ENCODE peak calls at places on chromosomes 6 and 20, in six cellular contexts. Z is tibial artery, R is psoas muscle, Y is HL-60, U is WTC11, O is HCT116. E is an unnamed sample.

GRCh38 chr6:75531174-75531573 is 37.6 kb upstream of the FILIP1 start:
- DNase-seq in O (no peak), R (no peak), Y (no peak), U (no peak), Z (no peak), E (no peak)

GRCh38 chr20:37565134-37565811 is 37.6 kb upstream of the BLCAP start:
- DNase-seq in O (no peak), R (no peak), Y (no peak), U (no peak), Z (peak; percentile 35), E (no peak)

GRCh38 chr6:134589512-134589911 is 271.6 kb upstream of the SGK1 start:
- DNase-seq in O (no peak), Y (no peak), R (no peak), U (peak; percentile 24), Z (no peak), E (no peak)

GRCh38 chr6:27668442-27669275 is 195.8 kb upstream of the ZNF184 start:
- DNase-seq in U (peak; percentile 89), Z (no peak), R (no peak), O (peak; percentile 80), Y (peak; percentile 45), E (peak; percentile 59)

GRCh38 chr6:36302227-36302976 is 32.5 kb downstream of the PNPLA1 start:
- DNase-seq in Y (peak; percentile 69), R (peak; percentile 76), O (peak; percentile 90), Z (peak; percentile 88), U (peak; percentile 97), E (peak; percentile 94)

GRCh38 chr6:150251566-150252186 is 108.8 kb downstream of the PPP1R14C start:
- DNase-seq in R (peak; percentile 48), Z (no peak), Y (no peak), O (no peak), U (no peak), E (no peak)

GRCh38 chr6:152775441-152775840 is 24.8 kb downstream of the VIP start:
- DNase-seq in R (no peak), U (no peak), O (no peak), Z (no peak), Y (no peak), E (no peak)

GRCh38 chr20:45014671-45015415 is 48.5 kb downstream of the STK4 start:
- DNase-seq in R (no peak), Y (no peak), O (no peak), U (no peak), Z (no peak), E (no peak)

GRCh38 chr6:465531-466348 is 74.2 kb downstream of the IRF4 start:
- DNase-seq in Y (no peak), U (no peak), R (no peak), O (no peak), Z (no peak), E (no peak)

GRCh38 chr6:48978016-48978415 is 485.0 kb downstream of the MMUT start:
- DNase-seq in U (no peak), Z (no peak), O (no peak), Y (no peak), R (no peak), E (no peak)

GRCh38 chr6:73058736-73059135 is 166.6 kb downstream of the KHDC1L start:
- DNase-seq in U (no peak), Z (no peak), Y (no peak), R (no peak), O (no peak), E (no peak)

GRCh38 chr6:137846274-137846673 is 20.8 kb upstream of the TNFAIP3 start:
- DNase-seq in Z (no peak), U (no peak), Y (no peak), R (no peak), O (no peak), E (no peak)

GRCh38 chr6:53916804-53917463 is 122.1 kb downstream of the LRRC1 start:
- DNase-seq in R (no peak), Y (no peak), O (no peak), U (no peak), Z (no peak), E (no peak)

GRCh38 chr6:44740566-44741120 is 353.1 kb downstream of the CDC5L start:
- DNase-seq in Z (no peak), O (no peak), R (no peak), Y (no peak), U (no peak), E (no peak)

GRCh38 chr20:50724851-50725721 is 6.3 kb upstream of the PARD6B start:
- DNase-seq in R (peak; percentile 79), U (peak; percentile 25), Z (peak; percentile 96), Y (no peak), O (peak; percentile 91), E (no peak)

GRCh38 chr6:69774740-69775350 is 22.0 kb downstream of the LMBRD1 start:
- DNase-seq in Y (no peak), R (no peak), Z (no peak), O (no peak), U (no peak), E (no peak)

GRCh38 chr20:62704341-62704948 is 4.2 kb upstream of the NTSR1 start:
- DNase-seq in R (peak; percentile 79), O (peak; percentile 91), Z (peak; percentile 78), Y (peak; percentile 41), U (no peak), E (no peak)

GRCh38 chr6:18270216-18270615 is 5.9 kb upstream of the DEK start:
- DNase-seq in Y (no peak), U (no peak), Z (no peak), R (no peak), O (no peak), E (no peak)

GRCh38 chr6:89782222-89782621 is 37.4 kb downstream of the MDN1 start:
- DNase-seq in O (no peak), Z (no peak), R (no peak), U (no peak), Y (no peak), E (no peak)
- TF ChIP-seq CTCF in O (no peak), Z (no peak), R (no peak), U (no peak), Y (no peak), E (no peak)

GRCh38 chr6:79089552-79090404 is 11.7 kb upstream of the PHIP start:
- DNase-seq in Z (no peak), O (no peak), Y (no peak), U (no peak), R (no peak), E (no peak)
- TF ChIP-seq CTCF in Z (no peak), O (no peak), Y (no peak), U (no peak), R (no peak), E (no peak)

DNA sequence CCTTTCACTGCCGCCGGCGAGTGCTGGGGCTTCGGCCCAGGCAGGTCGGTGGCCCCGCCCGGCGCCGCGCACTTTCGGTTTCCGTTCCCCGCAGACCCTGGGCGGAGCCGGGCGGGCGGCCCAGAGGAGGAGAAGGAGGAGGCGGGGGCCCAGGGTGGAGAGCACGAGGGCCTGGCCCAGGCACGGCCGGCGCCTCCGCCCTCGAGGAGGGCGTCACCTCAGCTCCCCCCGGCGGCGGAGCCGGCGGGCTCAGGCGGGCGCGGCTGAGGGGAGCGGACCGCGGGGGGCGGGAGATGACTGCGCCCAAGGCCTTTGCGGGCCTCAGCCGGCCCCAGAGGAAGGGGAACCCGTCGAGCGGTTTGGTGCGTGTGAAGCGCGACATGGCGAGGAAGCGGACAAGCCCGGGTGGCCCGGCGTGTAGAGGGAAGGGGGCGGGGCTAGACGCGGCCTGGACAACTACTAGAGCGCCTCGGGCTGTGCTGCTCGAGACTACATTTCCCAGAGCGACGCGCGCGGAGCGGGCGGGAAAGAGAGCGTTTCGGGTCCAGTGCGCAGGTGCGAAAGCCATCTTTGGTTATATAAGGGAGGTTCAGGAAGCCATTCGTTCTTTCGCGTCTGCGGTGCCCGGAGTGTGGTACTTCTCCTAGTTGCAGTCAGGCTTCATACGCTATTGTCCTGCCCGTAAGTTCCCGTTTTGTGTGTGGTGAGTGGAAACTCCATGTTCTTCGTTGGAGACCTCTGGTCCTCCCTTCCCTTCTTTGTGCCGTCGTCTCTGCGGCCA is at the start of gene ZNFX1:
- DNase-seq in Z (peak; percentile 100), Y (peak; percentile 98), R (peak; percentile 99), O (peak; percentile 94), U (peak; percentile 98), E (peak; percentile 96)
- TF ChIP-seq CTCF in Z (no peak), Y (no peak), R (no peak), O (no peak), U (no peak), E (no peak)

DNA sequence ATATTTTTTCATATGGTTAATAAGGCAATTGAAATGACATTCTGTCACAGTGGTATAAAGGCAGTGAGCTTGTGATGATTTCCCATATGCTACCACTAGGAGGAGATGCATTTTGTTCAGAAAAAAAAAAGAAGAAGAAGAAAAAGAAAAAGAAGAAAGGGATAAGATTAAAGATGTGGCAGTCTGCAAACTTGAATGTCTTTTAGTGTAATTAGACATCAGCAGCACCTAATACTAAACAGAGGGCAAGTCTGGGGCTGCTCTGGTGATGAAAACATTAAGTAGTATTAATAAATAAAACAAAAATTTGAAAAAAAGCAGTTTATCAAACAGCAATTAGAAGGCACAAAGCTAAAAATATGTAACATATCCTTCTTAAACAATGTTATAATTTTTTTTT is 95.4 kb upstream of the DEFB112 start:
- DNase-seq in O (no peak), U (no peak), R (no peak), Y (no peak), Z (no peak), E (no peak)
- TF ChIP-seq CTCF in O (peak; percentile 6), U (peak; percentile 49), R (no peak), Y (no peak), Z (no peak), E (peak; percentile 90)

GRCh38 chr6:143592335-143592734 is 80.8 kb upstream of the FUCA2 start:
- DNase-seq in Z (no peak), Y (no peak), U (peak; percentile 61), O (peak; percentile 23), R (no peak), E (peak; percentile 9)
- TF ChIP-seq CTCF in Z (no peak), Y (no peak), U (peak; percentile 76), O (peak; percentile 33), R (peak; percentile 19), E (peak; percentile 66)

DNA sequence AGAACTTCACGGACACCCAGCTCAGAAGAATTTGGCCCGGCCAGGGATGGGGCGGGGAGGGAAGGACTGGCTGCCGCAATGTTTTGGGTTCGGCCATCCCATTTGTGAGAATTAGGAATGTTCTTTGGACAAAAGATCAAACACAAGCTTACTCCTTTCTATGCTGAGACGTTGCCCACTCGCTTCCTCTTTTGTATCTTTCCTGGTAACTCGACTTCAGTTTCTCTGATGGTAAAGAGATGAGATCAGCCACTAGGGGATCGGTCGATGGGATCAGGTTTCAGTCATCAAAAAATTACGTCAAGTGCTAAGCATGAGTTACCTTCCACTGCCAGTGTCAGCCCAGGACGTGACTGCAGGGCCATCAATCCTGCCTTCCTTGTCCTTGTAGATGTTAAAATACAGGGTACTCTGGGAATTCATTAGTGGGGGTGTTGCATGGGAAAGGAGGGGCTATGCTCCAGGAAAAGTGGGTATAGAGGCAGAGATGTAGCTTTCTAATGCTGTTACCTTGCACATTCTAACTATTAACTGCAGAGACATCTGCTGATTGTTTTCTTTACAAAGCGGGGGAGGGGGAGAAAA is 190.2 kb downstream of the TSHZ2 start:
- DNase-seq in R (peak; percentile 64), U (peak; percentile 29), O (peak; percentile 42), Z (no peak), Y (no peak), E (peak; percentile 17)
- TF ChIP-seq CTCF in R (no peak), U (no peak), O (no peak), Z (no peak), Y (no peak), E (peak; percentile 44)